ENCODE peak calls at places on chromosomes 1 and 21, in seven cellular contexts. One of them, this sample, is unnamed. For H3K4me1, the result is how much of the 10 kb centered on the place peaks cover.

GRCh38 chr1:43978551-43979260 is at the start of gene B4GALT2:
- DNase-seq in endothelial cell of umbilical vein: peak
- DNase-seq in HCT116: no peak
- DNase-seq in stomach: peak
- DNase-seq in K562: peak
- DNase-seq in transverse colon: peak
- DNase-seq in Panc1: no peak
- DNase-seq in this sample: no peak

GRCh38 chr1:238380167-238380566 is 489.4 kb upstream of the ZP4 start:
- DNase-seq in HCT116: no peak
- DNase-seq in transverse colon: no peak
- DNase-seq in stomach: no peak
- DNase-seq in Panc1: no peak
- DNase-seq in K562: no peak
- DNase-seq in endothelial cell of umbilical vein: no peak
- DNase-seq in this sample: no peak

GRCh38 chr21:33402011-33402979 is 918 bp upstream of the IFNGR2 start:
- DNase-seq in Panc1: no peak
- DNase-seq in HCT116: no peak
- DNase-seq in transverse colon: peak
- DNase-seq in K562: peak
- DNase-seq in stomach: peak
- DNase-seq in endothelial cell of umbilical vein: peak
- DNase-seq in this sample: no peak

GRCh38 chr1:196409586-196409985 is 198.7 kb downstream of the KCNT2 start:
- DNase-seq in endothelial cell of umbilical vein: peak
- DNase-seq in stomach: no peak
- DNase-seq in HCT116: no peak
- DNase-seq in K562: no peak
- DNase-seq in transverse colon: no peak
- DNase-seq in Panc1: no peak
- DNase-seq in this sample: no peak

GRCh38 chr1:92909321-92909720 is 51.9 kb downstream of the DIPK1A start:
- DNase-seq in HCT116: peak
- DNase-seq in endothelial cell of umbilical vein: no peak
- DNase-seq in K562: no peak
- DNase-seq in stomach: no peak
- DNase-seq in transverse colon: no peak
- DNase-seq in Panc1: no peak
- DNase-seq in this sample: no peak

GRCh38 chr1:42340898-42341297 is 5.9 kb upstream of the FOXJ3 start:
- DNase-seq in endothelial cell of umbilical vein: no peak
- DNase-seq in Panc1: no peak
- DNase-seq in K562: no peak
- DNase-seq in transverse colon: no peak
- DNase-seq in stomach: no peak
- DNase-seq in HCT116: no peak
- DNase-seq in this sample: no peak

GRCh38 chr1:227388771-227389170 is 70.5 kb upstream of the CDC42BPA start:
- DNase-seq in Panc1: no peak
- DNase-seq in transverse colon: no peak
- DNase-seq in stomach: no peak
- DNase-seq in HCT116: no peak
- DNase-seq in endothelial cell of umbilical vein: no peak
- DNase-seq in K562: no peak
- DNase-seq in this sample: no peak

GRCh38 chr1:155134858-155135415 is 715 bp upstream of the SLC50A1 start:
- DNase-seq in K562: peak
- DNase-seq in endothelial cell of umbilical vein: peak
- DNase-seq in stomach: peak
- DNase-seq in HCT116: peak
- DNase-seq in transverse colon: peak
- DNase-seq in Panc1: peak
- DNase-seq in this sample: peak

GRCh38 chr21:43819511-43820405 is 30.4 kb downstream of the RRP1 start:
- DNase-seq in Panc1: no peak
- DNase-seq in transverse colon: no peak
- DNase-seq in stomach: no peak
- DNase-seq in HCT116: no peak
- DNase-seq in endothelial cell of umbilical vein: no peak
- DNase-seq in K562: no peak
- DNase-seq in this sample: no peak

GRCh38 chr1:19435851-19436465 is 49.4 kb downstream of the CAPZB start:
- DNase-seq in HCT116: no peak
- DNase-seq in K562: no peak
- DNase-seq in endothelial cell of umbilical vein: peak
- DNase-seq in stomach: no peak
- DNase-seq in Panc1: no peak
- DNase-seq in transverse colon: no peak
- DNase-seq in this sample: no peak

GRCh38 chr1:198809247-198809646 is 170.4 kb downstream of the PTPRC start:
- DNase-seq in transverse colon: no peak
- DNase-seq in Panc1: no peak
- DNase-seq in endothelial cell of umbilical vein: no peak
- DNase-seq in K562: no peak
- DNase-seq in HCT116: no peak
- DNase-seq in stomach: no peak
- DNase-seq in this sample: no peak

GRCh38 chr21:25457411-25457810 is 149.9 kb downstream of the MRPL39 start:
- DNase-seq in endothelial cell of umbilical vein: peak
- DNase-seq in Panc1: no peak
- DNase-seq in transverse colon: no peak
- DNase-seq in K562: no peak
- DNase-seq in stomach: no peak
- DNase-seq in HCT116: no peak
- DNase-seq in this sample: no peak

GRCh38 chr1:209936125-209936524 is 1.9 kb upstream of the SYT14 start:
- DNase-seq in HCT116: no peak
- DNase-seq in stomach: no peak
- DNase-seq in Panc1: no peak
- DNase-seq in transverse colon: no peak
- DNase-seq in K562: no peak
- DNase-seq in endothelial cell of umbilical vein: no peak
- DNase-seq in this sample: no peak

GRCh38 chr1:54053745-54054437 is 483 bp downstream of the TCEANC2 start:
- DNase-seq in stomach: no peak
- DNase-seq in transverse colon: no peak
- DNase-seq in K562: peak
- DNase-seq in endothelial cell of umbilical vein: peak
- DNase-seq in Panc1: no peak
- DNase-seq in HCT116: no peak
- DNase-seq in this sample: no peak

GRCh38 chr1:231442735-231443134 is 20.6 kb upstream of the EGLN1 start:
- DNase-seq in stomach: no peak
- DNase-seq in Panc1: no peak
- DNase-seq in endothelial cell of umbilical vein: no peak
- DNase-seq in transverse colon: no peak
- DNase-seq in K562: no peak
- DNase-seq in HCT116: no peak
- DNase-seq in this sample: no peak

GRCh38 chr1:16351994-16352841 is at the start of gene FBXO42:
- DNase-seq in stomach: peak
- DNase-seq in transverse colon: peak
- DNase-seq in K562: peak
- DNase-seq in endothelial cell of umbilical vein: peak
- DNase-seq in HCT116: peak
- DNase-seq in Panc1: no peak
- DNase-seq in this sample: no peak

GRCh38 chr1:187051618-187052232 is 223.0 kb downstream of the PLA2G4A start:
- DNase-seq in endothelial cell of umbilical vein: peak
- DNase-seq in Panc1: peak
- DNase-seq in K562: peak
- DNase-seq in transverse colon: no peak
- DNase-seq in stomach: no peak
- DNase-seq in HCT116: peak
- DNase-seq in this sample: no peak

GRCh38 chr1:32754282-32755097 is 51.9 kb upstream of the SYNC start:
- DNase-seq in endothelial cell of umbilical vein: no peak
- DNase-seq in transverse colon: no peak
- DNase-seq in Panc1: no peak
- DNase-seq in stomach: peak
- DNase-seq in K562: peak
- DNase-seq in HCT116: no peak
- DNase-seq in this sample: no peak

GRCh38 chr1:10714337-10715114 is 81.9 kb downstream of the CASZ1 start:
- DNase-seq in endothelial cell of umbilical vein: no peak
- DNase-seq in HCT116: no peak
- DNase-seq in stomach: peak
- DNase-seq in Panc1: no peak
- DNase-seq in transverse colon: no peak
- DNase-seq in K562: no peak
- DNase-seq in this sample: no peak

GRCh38 chr1:160046494-160047115 is 14.8 kb upstream of the PIGM start:
- DNase-seq in K562: peak
- DNase-seq in stomach: peak
- DNase-seq in HCT116: no peak
- DNase-seq in Panc1: no peak
- DNase-seq in transverse colon: peak
- DNase-seq in endothelial cell of umbilical vein: peak
- DNase-seq in this sample: peak

GRCh38 chr21:17491716-17492414 is 21.0 kb upstream of the CXADR start:
- DNase-seq in transverse colon: no peak
- DNase-seq in HCT116: peak
- DNase-seq in stomach: no peak
- DNase-seq in endothelial cell of umbilical vein: peak
- DNase-seq in Panc1: peak
- DNase-seq in K562: no peak
- DNase-seq in this sample: no peak

GRCh38 chr1:180269848-180270766 is 40.0 kb downstream of the LHX4 start:
- DNase-seq in HCT116: no peak
- DNase-seq in Panc1: no peak
- DNase-seq in K562: no peak
- DNase-seq in endothelial cell of umbilical vein: no peak
- DNase-seq in transverse colon: peak
- DNase-seq in stomach: peak
- DNase-seq in this sample: peak

DNA sequence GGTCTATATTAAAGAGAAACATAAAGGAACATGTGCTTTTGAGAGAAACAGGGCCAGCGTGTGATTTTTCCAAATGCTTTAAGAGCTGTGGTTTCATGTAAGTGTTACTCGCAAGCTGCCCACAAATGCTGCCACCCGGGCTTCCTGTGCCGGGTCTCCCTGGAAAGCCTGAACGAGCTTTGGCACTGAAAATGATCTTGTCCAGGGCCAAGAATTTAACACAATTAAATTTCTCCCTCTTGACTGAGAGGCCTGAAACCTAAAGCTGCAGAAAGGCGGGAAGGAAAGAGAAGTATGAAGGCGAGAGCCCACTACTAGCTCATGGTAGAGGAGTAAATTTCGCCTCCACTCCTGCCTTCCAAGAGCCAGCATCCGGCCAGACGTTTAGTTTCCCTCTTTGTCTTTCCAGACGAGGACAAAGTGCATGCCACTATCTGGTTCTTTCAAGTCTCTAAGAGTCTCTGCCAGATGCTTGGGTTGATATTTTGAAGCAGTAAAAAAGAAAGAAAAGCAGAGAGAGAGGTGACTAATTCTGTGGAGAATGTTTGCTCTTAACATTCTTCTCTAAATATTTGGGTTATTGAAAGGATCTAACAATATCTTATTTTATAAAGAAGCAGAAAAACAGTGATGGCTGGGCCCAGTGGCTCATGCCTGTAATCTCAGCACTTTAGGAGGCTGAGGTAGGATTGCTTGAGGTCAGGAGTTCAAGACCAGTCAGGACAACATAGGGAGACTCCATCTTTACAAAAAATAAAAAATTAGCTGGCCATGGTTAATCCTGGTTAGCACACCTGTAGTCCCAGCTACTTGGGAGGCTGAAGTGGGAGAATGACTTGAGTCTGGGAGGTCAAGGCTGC is 100.0 kb upstream of the HNRNPU start:
- DNase-seq in HCT116: no peak
- DNase-seq in K562: no peak
- DNase-seq in endothelial cell of umbilical vein: peak
- DNase-seq in transverse colon: peak
- DNase-seq in stomach: peak
- DNase-seq in Panc1: no peak
- DNase-seq in this sample: no peak
- H3K4me1 ChIP-seq in HCT116: under half
- H3K4me1 ChIP-seq in K562: under half
- H3K4me1 ChIP-seq in endothelial cell of umbilical vein: under half
- H3K4me1 ChIP-seq in transverse colon: under half
- H3K4me1 ChIP-seq in stomach: under half
- H3K4me1 ChIP-seq in Panc1: under half
- H3K4me1 ChIP-seq in this sample: under half

GRCh38 chr1:26911399-26912146 is 2.2 kb downstream of the NR0B2 start:
- DNase-seq in HCT116: no peak
- DNase-seq in endothelial cell of umbilical vein: no peak
- DNase-seq in Panc1: no peak
- DNase-seq in transverse colon: no peak
- DNase-seq in stomach: no peak
- DNase-seq in K562: no peak
- DNase-seq in this sample: no peak
- H3K4me3 ChIP-seq in HCT116: no peak
- H3K4me3 ChIP-seq in endothelial cell of umbilical vein: no peak
- H3K4me3 ChIP-seq in Panc1: peak
- H3K4me3 ChIP-seq in transverse colon: no peak
- H3K4me3 ChIP-seq in stomach: peak
- H3K4me3 ChIP-seq in K562: no peak
- H3K4me3 ChIP-seq in this sample: no peak

GRCh38 chr21:45003331-45004058 is 63.7 kb downstream of the SLX9 start:
- DNase-seq in HCT116: no peak
- DNase-seq in Panc1: no peak
- DNase-seq in stomach: no peak
- DNase-seq in K562: no peak
- DNase-seq in endothelial cell of umbilical vein: no peak
- DNase-seq in transverse colon: peak
- DNase-seq in this sample: no peak
- TF ChIP-seq POLR2AphosphoS5 in HCT116: no peak
- TF ChIP-seq POLR2AphosphoS5 in Panc1: no peak
- TF ChIP-seq POLR2AphosphoS5 in stomach: no peak
- TF ChIP-seq POLR2AphosphoS5 in K562: no peak
- TF ChIP-seq POLR2AphosphoS5 in endothelial cell of umbilical vein: no peak
- TF ChIP-seq POLR2AphosphoS5 in transverse colon: no peak
- TF ChIP-seq POLR2AphosphoS5 in this sample: no peak

DNA sequence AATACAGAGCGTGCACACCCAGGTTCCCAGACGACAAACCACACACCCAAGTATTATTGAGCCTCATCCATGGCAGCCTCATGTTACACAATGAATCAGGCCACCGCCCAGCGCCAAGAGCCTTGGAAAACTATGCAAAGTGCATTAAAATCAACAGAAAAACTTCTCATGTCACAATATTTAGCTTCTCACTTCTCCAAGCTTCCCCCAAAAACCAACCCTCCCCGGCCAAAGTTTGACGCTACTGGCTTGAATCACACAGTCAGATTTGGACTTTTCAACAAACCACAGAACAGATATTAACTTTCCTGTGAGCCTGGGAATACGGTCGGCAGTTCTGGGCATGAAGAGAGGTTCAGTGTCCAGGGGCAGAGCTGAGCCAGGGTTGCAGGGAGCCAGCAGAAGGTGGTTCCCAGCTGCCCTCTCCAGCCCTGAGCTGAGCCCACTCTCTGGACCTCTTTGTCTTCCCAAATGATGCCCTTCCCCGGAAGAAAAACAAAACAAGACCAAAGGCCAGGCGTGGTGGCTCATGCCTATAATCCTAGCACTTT is 71.1 kb downstream of the SETD4 start:
- DNase-seq in K562: no peak
- DNase-seq in HCT116: no peak
- DNase-seq in transverse colon: no peak
- DNase-seq in Panc1: no peak
- DNase-seq in stomach: no peak
- DNase-seq in endothelial cell of umbilical vein: no peak
- DNase-seq in this sample: no peak
- H3K4me1 ChIP-seq in K562: under half
- H3K4me1 ChIP-seq in HCT116: under half
- H3K4me1 ChIP-seq in transverse colon: under half
- H3K4me1 ChIP-seq in Panc1: under half
- H3K4me1 ChIP-seq in stomach: under half
- H3K4me1 ChIP-seq in endothelial cell of umbilical vein: under half
- H3K4me1 ChIP-seq in this sample: under half

GRCh38 chr1:193408782-193409293 is 222.4 kb upstream of the B3GALT2 start:
- DNase-seq in K562: no peak
- DNase-seq in stomach: peak
- DNase-seq in HCT116: no peak
- DNase-seq in transverse colon: peak
- DNase-seq in Panc1: no peak
- DNase-seq in endothelial cell of umbilical vein: peak
- DNase-seq in this sample: no peak
- H3K4me3 ChIP-seq in K562: no peak
- H3K4me3 ChIP-seq in stomach: no peak
- H3K4me3 ChIP-seq in HCT116: no peak
- H3K4me3 ChIP-seq in transverse colon: no peak
- H3K4me3 ChIP-seq in Panc1: peak
- H3K4me3 ChIP-seq in endothelial cell of umbilical vein: no peak
- H3K4me3 ChIP-seq in this sample: no peak